ENCODE peak calls at places on chromosomes 13 and 19, in five cellular contexts. G, W, U, M and K are unnamed samples.

GRCh38 chr19:47330466-47330869 is 1.5 kb upstream of the C5AR2 start:
- DNase-seq in W (no peak), U (no peak), G (no peak), M (no peak), K (no peak)

GRCh38 chr19:3775831-3776230 is 3.8 kb upstream of the RAX2 start:
- DNase-seq in G (no peak), U (no peak), M (no peak), W (no peak), K (no peak)

GRCh38 chr19:4416268-4416667 is 13.8 kb downstream of the CHAF1A start:
- DNase-seq in G (no peak), M (peak), W (no peak), U (no peak), K (no peak)

GRCh38 chr13:20424959-20425358 is 100.7 kb downstream of the CRYL1 start:
- DNase-seq in W (no peak), M (no peak), U (no peak), G (no peak), K (no peak)

GRCh38 chr13:31053098-31053497 is 108.6 kb downstream of the HSPH1 start:
- DNase-seq in G (no peak), M (no peak), W (no peak), U (no peak), K (no peak)

GRCh38 chr13:102847272-102848234 is 1.7 kb downstream of the ERCC5 start:
- DNase-seq in G (no peak), U (peak), W (no peak), M (no peak), K (peak)

GRCh38 chr19:6116749-6117430 is 6.6 kb upstream of the RFX2 start:
- DNase-seq in M (no peak), G (no peak), U (no peak), W (no peak), K (no peak)

GRCh38 chr19:34345934-34346333 is 19.1 kb upstream of the GPI start:
- DNase-seq in U (peak), W (no peak), M (peak), G (peak), K (peak)

GRCh38 chr19:48458016-48458415 is 2.6 kb downstream of the KCNJ14 start:
- DNase-seq in M (no peak), W (no peak), U (no peak), G (no peak), K (no peak)

GRCh38 chr13:101916108-101916757 is 463.8 kb downstream of the ITGBL1 start:
- DNase-seq in W (no peak), G (peak), U (peak), M (no peak), K (peak)

GRCh38 chr13:34391071-34391470 is 551.0 kb upstream of the NBEA start:
- DNase-seq in U (no peak), M (no peak), W (no peak), G (peak), K (no peak)

GRCh38 chr13:112159575-112160547 is 92.9 kb downstream of the SOX1 start:
- DNase-seq in G (no peak), W (no peak), U (no peak), M (peak), K (peak)

GRCh38 chr13:97030705-97031452 is 36.6 kb upstream of the OXGR1 start:
- DNase-seq in G (peak), U (peak), W (no peak), M (peak), K (peak)

GRCh38 chr19:2528543-2529173 is 52.7 kb downstream of the GADD45B start:
- DNase-seq in U (no peak), W (no peak), M (no peak), G (no peak), K (no peak)

GRCh38 chr19:16628984-16629691 is 1.1 kb upstream of the MED26 start:
- DNase-seq in G (no peak), U (peak), M (no peak), W (peak), K (peak)

GRCh38 chr19:48419158-48419920 is 25.9 kb downstream of the GRIN2D start:
- DNase-seq in W (peak), U (peak), M (no peak), G (no peak), K (peak)

GRCh38 chr13:31756346-31756745 is 17.0 kb downstream of the RXFP2 start:
- DNase-seq in M (no peak), G (no peak), U (no peak), W (no peak), K (no peak)

GRCh38 chr19:1469200-1469935 is 9.6 kb downstream of the C19orf25 start:
- DNase-seq in M (no peak), U (no peak), W (no peak), G (no peak), K (no peak)

GRCh38 chr13:47672982-47673670 is 327.9 kb downstream of the SUCLA2 start:
- DNase-seq in W (no peak), G (no peak), M (no peak), U (no peak), K (no peak)

GRCh38 chr13:85313761-85314503 is 485.3 kb downstream of the SLITRK6 start:
- DNase-seq in M (no peak), W (no peak), G (peak), U (no peak), K (no peak)

GRCh38 chr13:66926200-66926850 is 303.8 kb downstream of the PCDH9 start:
- DNase-seq in U (no peak), W (no peak), M (no peak), G (no peak), K (no peak)

GRCh38 chr13:101579291-101579802 is 126.9 kb downstream of the ITGBL1 start:
- DNase-seq in G (no peak), M (peak), U (no peak), W (no peak), K (no peak)

GRCh38 chr13:52767949-52768516 is 28.4 kb upstream of the CNMD start:
- DNase-seq in W (no peak), G (no peak), U (no peak), M (no peak), K (no peak)

GRCh38 chr19:2970201-2970838 is 7.0 kb upstream of the TLE6 start:
- DNase-seq in U (no peak), G (no peak), M (no peak), W (no peak), K (no peak)

GRCh38 chr19:2123682-2124387 is 27.1 kb downstream of the IZUMO4 start:
- DNase-seq in G (no peak), U (peak), M (no peak), W (no peak), K (peak)

GRCh38 chr13:73835138-73835721 is 299.0 kb downstream of the KLF12 start:
- DNase-seq in U (peak), M (peak), G (peak), W (peak), K (peak)

GRCh38 chr19:48468806-48469055 is 438 bp upstream of the CYTH2 start:
- DNase-seq in W (no peak), G (no peak), U (no peak), M (no peak), K (no peak)

GRCh38 chr19:9251236-9251635 is 506 bp downstream of the OR7E24 start:
- DNase-seq in U (no peak), M (no peak), G (no peak), W (no peak), K (no peak)

GRCh38 chr19:8537099-8537498 is 23.1 kb upstream of the ZNF414 start:
- DNase-seq in G (no peak), M (no peak), W (no peak), U (no peak), K (no peak)

GRCh38 chr13:50594276-50594970 is 249.1 kb downstream of the DLEU7 start:
- DNase-seq in M (peak), W (peak), U (no peak), G (no peak), K (peak)

GRCh38 chr19:16167055-16167454 is 6.3 kb downstream of the CIB3 start:
- DNase-seq in G (no peak), U (no peak), W (no peak), M (peak), K (no peak)

GRCh38 chr13:103157034-103157433 is 90.8 kb upstream of the SLC10A2 start:
- DNase-seq in W (no peak), U (no peak), G (no peak), M (no peak), K (no peak)

GRCh38 chr13:38024431-38024830 is 154.9 kb upstream of the TRPC4 start:
- DNase-seq in G (no peak), M (no peak), W (no peak), U (no peak), K (no peak)

GRCh38 chr19:18014197-18014596 is 6.2 kb downstream of the ARRDC2 start:
- DNase-seq in U (no peak), M (no peak), G (no peak), W (no peak), K (no peak)

GRCh38 chr19:46514589-46515289 is 19.1 kb upstream of the PNMA8B start:
- DNase-seq in U (no peak), W (no peak), M (no peak), G (no peak), K (peak)

GRCh38 chr19:7917292-7918061 is 2.7 kb upstream of the SNAPC2 start:
- DNase-seq in M (no peak), U (no peak), G (peak), W (no peak), K (peak)

GRCh38 chr19:5788422-5788821 is 2.5 kb downstream of the DUS3L start:
- DNase-seq in U (no peak), G (no peak), M (no peak), W (no peak), K (no peak)

GRCh38 chr19:49241769-49242168 is 83.2 kb downstream of the SLC6A16 start:
- DNase-seq in M (no peak), G (no peak), U (no peak), W (no peak), K (no peak)

GRCh38 chr19:46925548-46925950 is 64.8 kb downstream of the ARHGAP35 start:
- DNase-seq in G (peak), W (no peak), M (peak), U (no peak), K (no peak)

GRCh38 chr13:113453962-113454361 is 674 bp upstream of the ADPRHL1 start:
- DNase-seq in M (no peak), U (no peak), G (no peak), W (no peak), K (no peak)
- TF ChIP-seq JUNB in M (no peak), U (no peak), G (no peak), W (no peak), K (no peak)

DNA sequence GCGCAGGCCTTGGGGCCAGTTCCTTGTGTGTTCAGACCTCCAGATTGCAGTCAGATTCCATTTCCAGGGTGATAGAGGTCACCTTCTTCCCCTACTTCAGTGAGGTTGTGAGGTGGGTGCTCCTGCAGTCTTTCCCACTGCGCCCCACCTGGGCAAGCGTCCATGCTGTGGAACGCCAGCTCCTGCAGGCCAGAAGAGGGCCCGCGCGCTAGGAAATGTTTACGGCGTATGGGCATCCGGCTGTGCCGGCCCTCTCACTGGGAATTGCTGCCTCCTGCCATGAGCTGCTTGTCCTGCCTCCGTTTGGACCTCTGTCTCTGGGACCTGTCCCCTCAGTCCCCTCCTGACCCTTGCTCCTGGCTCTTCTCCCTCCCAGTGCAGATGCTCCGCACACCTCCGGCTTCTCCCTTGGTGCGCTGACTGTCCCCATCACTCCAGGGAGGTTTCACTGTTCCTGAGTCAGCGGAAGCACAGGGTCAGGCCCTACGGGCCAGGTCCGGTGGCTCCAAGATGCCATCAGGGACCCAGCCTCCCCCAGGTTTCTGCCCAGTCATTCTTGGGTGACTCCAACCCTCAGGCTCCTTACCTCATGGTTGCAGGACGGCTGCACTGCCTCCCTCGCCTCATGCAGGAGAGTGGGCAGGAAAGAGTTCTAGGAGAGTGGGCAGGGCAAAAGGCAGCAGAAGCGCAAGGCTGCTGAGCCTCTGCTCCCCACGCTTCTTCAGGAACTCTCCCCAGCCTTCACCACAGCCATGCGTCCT is 56.6 kb downstream of the SMARCA4 start:
- DNase-seq in G (no peak), U (no peak), W (no peak), M (no peak), K (no peak)
- H3K27ac ChIP-seq in G (no peak), U (no peak), W (no peak), M (no peak), K (peak)

GRCh38 chr13:105971312-105971711 is 564.1 kb downstream of the EFNB2 start:
- DNase-seq in M (no peak), U (no peak), W (no peak), G (no peak), K (no peak)
- TF ChIP-seq REST in M (no peak), U (no peak), W (no peak), G (no peak), K (no peak)

DNA sequence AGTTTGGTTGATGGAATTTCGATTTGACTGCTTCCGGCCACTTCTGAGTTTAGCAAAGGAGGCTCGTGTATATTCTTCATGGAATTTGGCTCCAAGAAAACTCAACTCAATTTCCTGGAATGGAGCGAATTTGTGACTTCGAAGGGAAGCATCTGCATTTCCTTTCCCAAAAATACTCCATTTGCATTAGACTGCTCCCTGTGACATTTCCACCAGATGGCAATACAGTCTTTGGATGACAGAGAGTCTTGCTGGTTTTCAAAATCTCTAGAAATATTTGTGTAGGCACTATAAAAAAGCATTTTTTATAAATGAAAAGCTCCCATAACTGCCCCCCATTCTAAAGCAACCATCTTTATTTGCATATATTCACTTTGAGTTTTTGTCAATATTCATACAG is 4.1 kb downstream of the C1QTNF9 start:
- DNase-seq in U (no peak), M (no peak), G (no peak), W (no peak), K (peak)
- TF ChIP-seq JUNB in U (no peak), M (no peak), G (no peak), W (no peak), K (no peak)